ENCODE peak calls at places on chromosomes 4 and X, in five cellular contexts. X, C, P, W and G are unnamed samples.

GRCh38 chrX:45758319-45758718 is 557.6 kb upstream of the DIPK2B start:
- DNase-seq in X (no peak), C (peak; percentile 61), P (no peak), W (no peak), G (no peak)

GRCh38 chr4:118732591-118733330 is 47.6 kb downstream of the METTL14 start:
- DNase-seq in X (no peak), C (no peak), P (no peak), W (no peak), G (no peak)

GRCh38 chrX:116379854-116380253 is 56.6 kb upstream of the SLC6A14 start:
- DNase-seq in X (no peak), C (no peak), P (no peak), W (no peak), G (no peak)

GRCh38 chr4:55947912-55948725 is 626 bp upstream of the CEP135 start:
- DNase-seq in X (peak; percentile 14), C (peak; percentile 59), P (peak; percentile 8), W (peak; percentile 28), G (no peak)

GRCh38 chr4:69617083-69617694 is 22.3 kb downstream of the UGT2A2 start:
- DNase-seq in X (peak; percentile 12), C (no peak), P (no peak), W (peak; percentile 47), G (peak; percentile 71)

GRCh38 chr4:138658518-138658917 is 357.1 kb upstream of the NOCT start:
- DNase-seq in X (no peak), C (no peak), P (no peak), W (no peak), G (peak; percentile 67)

GRCh38 chr4:184262901-184263300 is 45.2 kb upstream of the ENPP6 start:
- DNase-seq in X (no peak), C (no peak), P (no peak), W (no peak), G (no peak)

GRCh38 chrX:20664774-20665173 is 398.1 kb upstream of the RPS6KA3 start:
- DNase-seq in X (no peak), C (no peak), P (no peak), W (no peak), G (peak; percentile 70)

GRCh38 chrX:103716967-103717366 is 6.3 kb downstream of the TMEM31 start:
- DNase-seq in X (no peak), C (no peak), P (no peak), W (no peak), G (no peak)

GRCh38 chr4:114558446-114559020 is 40.1 kb upstream of the UGT8 start:
- DNase-seq in X (no peak), C (no peak), P (no peak), W (peak; percentile 21), G (peak; percentile 74)

GRCh38 chrX:45202171-45202570 is 1.5 kb upstream of the DIPK2B start:
- DNase-seq in X (no peak), C (no peak), P (no peak), W (no peak), G (no peak)

GRCh38 chr4:64503416-64503815 is 94.2 kb upstream of the TECRL start:
- DNase-seq in X (no peak), C (no peak), P (no peak), W (no peak), G (no peak)

GRCh38 chr4:140937866-140938265 is 181.7 kb upstream of the TBC1D9 start:
- DNase-seq in X (no peak), C (no peak), P (peak; percentile 58), W (no peak), G (no peak)

GRCh38 chr4:793941-794621 is 31.8 kb downstream of the CPLX1 start:
- DNase-seq in X (no peak), C (no peak), P (no peak), W (no peak), G (no peak)

GRCh38 chr4:13559414-13559813 is 15.1 kb upstream of the NKX3-2 start:
- DNase-seq in X (no peak), C (no peak), P (no peak), W (no peak), G (peak; percentile 3)

GRCh38 chr4:155780773-155781172 is 22.0 kb downstream of the GUCY1B1 start:
- DNase-seq in X (no peak), C (no peak), P (no peak), W (no peak), G (no peak)

GRCh38 chr4:111187108-111187507 is 564.2 kb upstream of the PITX2 start:
- DNase-seq in X (no peak), C (no peak), P (no peak), W (no peak), G (no peak)

GRCh38 chrX:130799393-130799792 is 103.6 kb downstream of the ENOX2 start:
- DNase-seq in X (no peak), C (no peak), P (no peak), W (no peak), G (no peak)

GRCh38 chrX:118047446-118048186 is 69.0 kb downstream of the KLHL13 start:
- DNase-seq in X (no peak), C (no peak), P (no peak), W (no peak), G (no peak)
- TF ChIP-seq POLR2AphosphoS5 in X (no peak), C (no peak), P (no peak), W (no peak), G (no peak)

GRCh38 chr4:71526626-71527406 is 188.0 kb downstream of the SLC4A4 start:
- DNase-seq in X (no peak), C (no peak), P (no peak), W (peak; percentile 2), G (peak; percentile 73)
- TF ChIP-seq REST in X (no peak), C (no peak), P (no peak), W (no peak), G (no peak)

GRCh38 chr4:148716361-148717063 is 274.3 kb upstream of the NR3C2 start:
- DNase-seq in X (no peak), C (no peak), P (no peak), W (no peak), G (peak; percentile 65)
- H3K4me2 ChIP-seq in X (no peak overlapping the region), C (no peak overlapping the region), P (no peak overlapping the region), W (no peak overlapping the region), G (no peak overlapping the region)

DNA sequence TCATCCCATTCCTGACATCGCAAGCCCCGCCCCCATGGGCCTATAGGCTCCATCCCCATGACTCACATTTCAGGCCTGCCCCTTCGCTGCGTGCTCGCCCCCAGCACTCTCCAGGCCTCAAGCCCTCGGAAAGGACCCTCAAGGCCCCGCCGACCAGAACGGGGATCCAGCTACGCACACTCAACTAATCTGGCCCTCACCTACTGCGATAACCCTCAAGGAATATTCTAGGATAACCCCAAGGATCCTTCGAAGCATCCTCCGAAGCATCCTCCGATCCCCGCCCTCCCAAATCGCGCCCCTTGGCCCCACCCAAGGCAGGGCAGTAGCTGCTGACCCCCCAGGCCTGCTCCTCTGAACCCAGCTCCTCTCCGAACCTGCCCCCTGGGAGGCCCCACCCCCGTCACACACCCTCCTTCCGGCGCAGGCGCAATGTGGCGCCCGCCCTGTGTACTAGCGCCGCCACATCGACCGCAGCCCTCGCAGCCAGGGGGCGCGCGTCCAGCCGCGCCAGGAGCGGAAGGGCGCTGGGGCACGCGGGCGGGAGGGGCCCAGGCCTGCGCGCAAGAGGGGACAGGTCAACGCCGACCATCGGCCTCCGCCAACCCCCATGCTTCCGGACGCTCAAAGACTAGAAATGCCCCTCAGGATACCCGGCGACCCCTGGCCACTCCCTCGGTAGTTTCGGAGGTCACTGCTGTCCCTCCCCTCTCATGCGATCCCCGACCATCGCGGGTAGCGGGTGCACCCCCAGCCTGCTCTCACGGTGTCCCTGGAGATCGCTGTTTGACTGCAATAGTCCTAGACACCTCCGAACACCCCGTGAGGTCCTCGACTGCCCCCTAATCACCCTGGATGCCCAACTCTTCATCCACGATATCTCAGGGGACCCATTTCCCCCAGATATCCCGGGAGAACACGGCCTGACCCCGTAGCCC is 6.4 kb upstream of the MAGIX start:
- DNase-seq in X (peak; percentile 88), C (no peak), P (peak; percentile 91), W (peak; percentile 51), G (peak; percentile 91)
- TF ChIP-seq POLR2AphosphoS5 in X (no peak), C (peak; percentile 37), P (peak; percentile 51), W (no peak), G (peak; percentile 62)

GRCh38 chr4:148054275-148054674 is 322.4 kb downstream of the ARHGAP10 start:
- DNase-seq in X (no peak), C (no peak), P (no peak), W (no peak), G (no peak)
- TF ChIP-seq REST in X (no peak), C (no peak), P (no peak), W (no peak), G (no peak)

GRCh38 chrX:136115124-136115908 is 32.0 kb upstream of the FHL1 start:
- DNase-seq in X (no peak), C (no peak), P (no peak), W (no peak), G (no peak)
- H3K4me2 ChIP-seq in X (no peak overlapping the region), C (no peak overlapping the region), P (no peak overlapping the region), W (no peak overlapping the region), G (no peak overlapping the region)